ENCODE peak calls at places on chromosomes 11 and 22, in nine cellular contexts. X, T, O, G, C, R, B, P and S are unnamed samples.

GRCh38 chr22:41742918-41743317 is 43.6 kb downstream of the MEI1 start:
- DNase-seq in X (no peak), T (no peak), O (no peak), G (peak; percentile 62), C (no peak), R (no peak), B (no peak), P (no peak), S (no peak)

GRCh38 chr22:25125693-25126357 is 73.8 kb upstream of the CRYBB3 start:
- DNase-seq in X (no peak), T (no peak), O (no peak), G (no peak), C (no peak), R (no peak), B (no peak), P (no peak), S (no peak)

GRCh38 chr11:72609451-72609850 is 64.8 kb downstream of the PDE2A start:
- DNase-seq in X (no peak), T (no peak), O (no peak), G (no peak), C (no peak), R (no peak), B (no peak), P (no peak), S (no peak)

GRCh38 chr22:41574847-41575381 is 14.1 kb downstream of the CSDC2 start:
- DNase-seq in X (no peak), T (peak; percentile 51), O (no peak), G (no peak), C (no peak), R (peak; percentile 93), B (peak; percentile 19), P (peak; percentile 94), S (peak; percentile 96)

GRCh38 chr22:30457964-30458363 is 13.9 kb downstream of the SEC14L3 start:
- DNase-seq in X (no peak), T (no peak), O (no peak), G (no peak), C (peak; percentile 16), R (no peak), B (peak; percentile 38), P (no peak), S (no peak)

GRCh38 chr11:118164885-118165284 is 11.6 kb downstream of the SCN2B start:
- DNase-seq in X (no peak), T (no peak), O (no peak), G (no peak), C (no peak), R (no peak), B (no peak), P (no peak), S (no peak)

GRCh38 chr22:35258144-35258988 is 1.1 kb downstream of the HMGXB4 start:
- DNase-seq in X (peak; percentile 21), T (peak; percentile 11), O (no peak), G (peak; percentile 74), C (no peak), R (no peak), B (peak; percentile 11), P (no peak), S (no peak)

GRCh38 chr11:126305699-126306098 is 1.8 kb downstream of the DCPS start:
- DNase-seq in X (no peak), T (no peak), O (no peak), G (no peak), C (no peak), R (no peak), B (no peak), P (no peak), S (no peak)

GRCh38 chr22:32818446-32819115 is 17.1 kb downstream of the TIMP3 start:
- DNase-seq in X (no peak), T (no peak), O (no peak), G (no peak), C (no peak), R (peak; percentile 43), B (no peak), P (peak; percentile 62), S (no peak)

GRCh38 chr22:32820131-32820882 is 18.8 kb downstream of the TIMP3 start:
- DNase-seq in X (peak; percentile 66), T (no peak), O (no peak), G (no peak), C (no peak), R (no peak), B (peak; percentile 41), P (peak; percentile 56), S (no peak)

GRCh38 chr22:32817137-32817536 is 15.6 kb downstream of the TIMP3 start:
- DNase-seq in X (no peak), T (no peak), O (no peak), G (no peak), C (no peak), R (no peak), B (no peak), P (no peak), S (no peak)

GRCh38 chr22:32815943-32816342 is 14.4 kb downstream of the TIMP3 start:
- DNase-seq in X (no peak), T (no peak), O (no peak), G (no peak), C (no peak), R (peak; percentile 83), B (no peak), P (peak; percentile 54), S (peak; percentile 58)

DNA sequence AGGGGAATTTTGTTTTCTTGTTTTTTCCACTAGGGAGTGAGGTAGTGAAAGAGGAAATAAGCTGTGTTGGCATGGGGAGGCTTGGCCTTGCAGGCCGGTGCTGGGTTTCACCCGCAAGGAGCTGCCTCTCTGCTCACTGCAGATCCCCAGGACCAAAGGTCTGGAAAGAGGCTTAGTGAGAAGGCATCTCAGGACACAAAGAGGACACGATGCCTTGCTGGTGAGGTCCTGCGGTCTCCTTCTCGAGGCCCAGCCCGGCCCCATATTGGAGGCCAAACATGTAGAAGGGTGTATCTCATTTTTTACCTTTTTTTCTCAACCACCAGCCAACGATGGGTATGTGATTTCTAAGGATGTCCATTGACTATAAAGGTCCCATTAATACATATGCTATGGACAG is 17.6 kb downstream of the TIMP3 start:
- DNase-seq in X (no peak), T (no peak), O (no peak), G (no peak), C (no peak), R (no peak), B (no peak), P (no peak), S (no peak)
- H3K27ac ChIP-seq in X (no peak overlapping the region), T (no peak overlapping the region), O (no peak overlapping the region), G (no peak overlapping the region), C (no peak overlapping the region), R (peak overlapping the region; percentile 72), B (no peak overlapping the region), P (peak overlapping the region; percentile 7), S (peak overlapping the region; percentile 90)

GRCh38 chr11:114063829-114064201 is 4.3 kb downstream of the ZBTB16 start:
- DNase-seq in X (no peak), T (no peak), O (no peak), G (no peak), C (no peak), R (no peak), B (no peak), P (peak; percentile 72), S (no peak)

GRCh38 chr11:114065094-114065493 is 5.6 kb downstream of the ZBTB16 start:
- DNase-seq in X (no peak), T (no peak), O (no peak), G (no peak), C (no peak), R (no peak), B (no peak), P (peak; percentile 42), S (no peak)

GRCh38 chr11:114064216-114064615 is 4.7 kb downstream of the ZBTB16 start:
- DNase-seq in X (no peak), T (no peak), O (no peak), G (no peak), C (no peak), R (no peak), B (no peak), P (peak; percentile 72), S (no peak)

GRCh38 chr11:114068327-114068726 is 8.8 kb downstream of the ZBTB16 start:
- DNase-seq in X (no peak), T (no peak), O (no peak), G (no peak), C (no peak), R (no peak), B (no peak), P (peak; percentile 29), S (no peak)

DNA sequence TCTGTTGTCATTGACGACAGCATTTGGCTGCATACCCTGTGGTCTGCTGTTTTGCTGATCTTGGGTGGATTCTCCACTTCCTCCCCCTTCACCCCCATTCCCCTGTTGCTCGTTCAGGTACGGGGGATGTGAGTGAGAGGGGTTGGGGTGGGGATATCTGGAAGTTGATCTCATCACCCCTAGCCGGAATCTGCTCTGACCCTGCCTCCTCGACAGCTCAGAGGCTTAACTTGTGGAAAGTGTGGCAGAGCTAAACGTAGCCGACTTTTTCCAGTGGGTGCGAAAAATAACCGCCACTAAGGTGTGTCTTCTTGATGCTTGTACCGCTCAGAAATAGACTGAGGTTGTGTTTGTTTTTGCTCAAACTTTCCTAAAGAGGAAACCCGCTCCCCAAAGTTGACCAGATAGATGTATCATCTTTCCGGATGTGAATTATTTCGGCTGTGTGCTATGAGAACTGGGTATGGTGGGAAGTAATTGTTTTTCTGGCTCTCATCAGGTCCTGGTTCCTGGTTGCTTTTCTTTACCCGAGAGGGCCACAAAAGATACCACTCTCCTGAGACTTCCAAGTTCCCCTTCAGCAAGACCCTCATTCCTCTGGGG is 6.6 kb downstream of the ZBTB16 start:
- DNase-seq in X (no peak), T (no peak), O (peak; percentile 45), G (no peak), C (no peak), R (no peak), B (no peak), P (peak; percentile 63), S (no peak)
- H3K4me3 ChIP-seq in X (no peak overlapping the region), T (no peak overlapping the region), O (no peak overlapping the region), G (no peak overlapping the region), C (no peak overlapping the region), R (no peak overlapping the region), B (no peak overlapping the region), P (peak overlapping the region; percentile 88), S (peak overlapping the region; percentile 38)

DNA sequence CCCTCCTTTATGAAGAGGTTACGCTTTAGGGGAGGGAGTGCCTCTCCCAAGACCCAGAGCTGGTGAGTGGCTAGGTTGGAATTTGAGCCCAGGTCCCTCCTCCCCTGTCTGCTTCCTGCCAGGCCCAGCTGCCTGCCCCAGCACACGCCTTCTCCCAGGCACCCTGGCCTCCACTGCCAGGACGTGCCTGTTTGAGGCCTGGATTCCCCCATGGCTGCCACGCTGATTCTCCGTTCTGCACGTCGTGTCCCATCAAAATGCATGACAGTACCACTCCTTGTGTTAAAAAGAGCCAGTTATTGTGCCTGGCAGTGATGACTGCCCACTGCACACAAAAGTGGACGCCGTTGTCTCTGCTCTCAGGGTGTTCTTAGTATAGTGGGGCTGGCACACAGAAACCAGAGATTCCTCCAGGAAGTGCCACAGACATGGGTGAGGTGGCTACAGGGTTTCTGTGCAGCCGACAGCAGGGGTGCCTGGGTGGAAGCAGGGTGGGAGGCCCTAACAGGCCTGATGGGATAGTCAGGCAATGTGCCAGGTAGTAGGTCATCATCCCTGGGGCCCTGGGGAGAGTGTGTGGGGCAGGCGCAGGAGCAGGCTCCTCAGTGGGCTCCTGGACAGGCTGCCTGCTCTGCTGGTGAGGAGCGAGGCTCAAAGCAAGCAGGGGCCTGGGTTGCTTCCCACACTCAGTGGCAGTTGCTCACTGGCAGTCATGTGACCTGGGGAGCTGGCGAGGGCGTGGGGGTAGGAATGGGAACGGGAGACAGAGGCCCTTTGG is 24.2 kb downstream of the MED15 start:
- DNase-seq in X (peak; percentile 95), T (peak; percentile 32), O (no peak), G (peak; percentile 74), C (peak; percentile 78), R (peak; percentile 69), B (peak; percentile 90), P (peak; percentile 83), S (peak; percentile 59)
- H3K27ac ChIP-seq in X (peak overlapping the region; percentile 98), T (peak overlapping the region; percentile 39), O (no peak overlapping the region), G (peak overlapping the region; percentile 95), C (peak overlapping the region; percentile 81), R (peak overlapping the region; percentile 71), B (peak overlapping the region; percentile 91), P (peak overlapping the region; percentile 89), S (peak overlapping the region; percentile 55)

DNA sequence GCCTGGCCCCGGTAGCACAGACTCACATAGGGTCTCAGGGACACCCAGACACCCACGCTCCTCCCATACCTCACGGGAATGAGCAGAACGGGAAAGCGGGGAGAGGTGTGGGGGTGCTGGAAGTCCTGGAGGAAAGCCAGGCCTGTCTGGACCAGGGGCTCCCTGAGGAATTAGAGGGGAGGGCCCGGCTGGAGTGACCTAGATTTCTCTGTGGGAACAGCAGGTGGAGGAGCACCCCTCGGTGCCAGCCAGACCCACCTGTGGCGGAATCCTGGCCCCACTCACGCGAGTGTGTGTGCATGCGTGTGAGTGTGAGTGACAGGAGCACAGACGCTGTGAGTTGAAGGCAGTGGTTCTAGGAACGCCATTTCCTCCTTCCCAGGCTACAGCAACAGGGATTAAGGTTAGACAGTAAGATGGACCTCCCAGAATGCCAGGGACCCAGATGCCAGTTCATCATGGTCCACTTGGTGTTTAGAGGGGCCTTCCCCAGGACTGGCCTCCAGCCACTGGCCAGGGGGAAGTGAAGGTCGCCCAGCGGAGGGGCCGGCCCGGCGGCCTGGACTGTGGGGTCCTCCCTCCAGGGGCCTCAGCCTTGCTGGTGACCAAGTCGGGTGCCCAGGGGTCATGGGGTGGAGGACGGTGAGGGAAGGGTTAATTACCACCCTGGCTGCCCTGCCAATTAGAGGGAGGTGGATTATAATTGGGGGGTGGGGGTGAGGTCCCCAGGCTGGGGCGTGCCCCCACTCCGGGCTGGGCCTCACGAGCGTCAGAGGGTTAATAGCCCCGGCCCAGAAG is 1.0 kb downstream of the PKP3 start:
- DNase-seq in X (no peak), T (no peak), O (no peak), G (no peak), C (no peak), R (no peak), B (no peak), P (no peak), S (no peak)
- H3K4me3 ChIP-seq in X (peak overlapping the region; percentile 71), T (peak overlapping the region; percentile 61), O (no peak overlapping the region), G (no peak overlapping the region), C (no peak overlapping the region), R (no peak overlapping the region), B (no peak overlapping the region), P (peak overlapping the region; percentile 13), S (no peak overlapping the region)